ENCODE peak calls at places on chromosomes 16 and 17, in seven cellular contexts. O, M, L, Y, A, X and Q are unnamed samples.

GRCh38 chr16:4934591-4934990 is 2.4 kb downstream of the PPL start:
- DNase-seq in A (no peak), X (no peak), M (no peak), O (no peak), Y (no peak), L (no peak), Q (no peak)

GRCh38 chr16:50804290-50804907 is 62.5 kb downstream of the CYLD start:
- DNase-seq in A (no peak), M (peak; percentile 82), X (no peak), Y (no peak), O (no peak), L (no peak), Q (no peak)

GRCh38 chr17:63837962-63838585 is 4.4 kb downstream of the SMARCD2 start:
- DNase-seq in A (no peak), M (no peak), Y (no peak), O (no peak), X (no peak), L (no peak), Q (no peak)

GRCh38 chr16:87843678-87844373 is 25.5 kb downstream of the SLC7A5 start:
- DNase-seq in X (no peak), M (no peak), L (no peak), A (no peak), Y (no peak), O (no peak), Q (no peak)

GRCh38 chr17:76468634-76469010 is 1.2 kb downstream of the AANAT start:
- DNase-seq in Y (no peak), X (no peak), L (no peak), A (no peak), M (no peak), O (no peak), Q (no peak)

GRCh38 chr16:11619327-11619851 is 32.7 kb upstream of the LITAF start:
- DNase-seq in M (no peak), Y (no peak), O (peak; percentile 60), X (no peak), A (no peak), L (no peak), Q (no peak)

GRCh38 chr17:67983289-67983688 is 13.0 kb downstream of the C17orf58 start:
- DNase-seq in X (no peak), L (no peak), O (no peak), M (no peak), A (no peak), Y (no peak), Q (no peak)

GRCh38 chr16:65071371-65072311 is 50.2 kb downstream of the CDH11 start:
- DNase-seq in X (peak; percentile 34), Y (peak; percentile 56), A (peak; percentile 55), M (no peak), L (peak; percentile 64), O (no peak), Q (no peak)

GRCh38 chr16:28492511-28492910 is 637 bp upstream of the CLN3 start:
- DNase-seq in M (no peak), A (no peak), Y (no peak), L (no peak), X (no peak), O (no peak), Q (no peak)

GRCh38 chr16:89697161-89697615 is 4.3 kb downstream of the SPATA2L start:
- DNase-seq in X (no peak), M (no peak), A (peak; percentile 24), Y (no peak), O (no peak), L (no peak), Q (no peak)

GRCh38 chr16:87060026-87060986 is 256.9 kb downstream of the C16orf95 start:
- DNase-seq in L (peak; percentile 73), Y (no peak), O (peak; percentile 18), A (peak; percentile 31), X (no peak), M (no peak), Q (no peak)

GRCh38 chr17:77325826-77326581 is 185.2 kb downstream of the SEC14L1 start:
- DNase-seq in Y (no peak), X (peak; percentile 22), L (no peak), M (no peak), A (peak; percentile 20), O (peak; percentile 34), Q (no peak)

GRCh38 chr16:55754056-55754455 is 78.8 kb downstream of the CES1 start:
- DNase-seq in A (no peak), O (no peak), L (no peak), M (no peak), X (no peak), Y (no peak), Q (no peak)

GRCh38 chr16:5951486-5951885 is 853.9 kb upstream of the EEF2KMT start:
- DNase-seq in X (no peak), O (no peak), Y (no peak), L (no peak), M (no peak), A (no peak), Q (no peak)

GRCh38 chr16:86961133-86961720 is 356.0 kb downstream of the C16orf95 start:
- DNase-seq in Y (no peak), X (no peak), O (no peak), L (peak; percentile 72), M (no peak), A (no peak), Q (no peak)

GRCh38 chr17:77045441-77046041 is 95.2 kb upstream of the SEC14L1 start:
- DNase-seq in O (no peak), Y (no peak), L (peak; percentile 7), X (no peak), A (no peak), M (no peak), Q (no peak)

GRCh38 chr17:978110-979093 is 1.2 kb downstream of the NXN start:
- DNase-seq in L (peak; percentile 61), X (no peak), A (no peak), Y (peak; percentile 47), M (no peak), O (no peak), Q (no peak)

GRCh38 chr16:57998992-57999365 is 1.5 kb downstream of the ZNF319 start:
- DNase-seq in L (no peak), Y (no peak), M (no peak), X (no peak), A (no peak), O (no peak), Q (no peak)

GRCh38 chr16:58000706-58001676 is at the start of gene USB1:
- DNase-seq in A (peak; percentile 80), X (peak; percentile 70), O (peak; percentile 82), M (peak; percentile 88), L (peak; percentile 73), Y (peak; percentile 86), Q (peak; percentile 98)

GRCh38 chr16:57999366-57999970 is 1.0 kb downstream of the ZNF319 start:
- DNase-seq in L (peak; percentile 33), O (peak; percentile 23), X (no peak), Y (no peak), M (peak; percentile 29), A (no peak), Q (peak; percentile 52)

GRCh38 chr16:57998484-57998883 is 2.0 kb downstream of the ZNF319 start:
- DNase-seq in L (no peak), A (no peak), M (no peak), X (no peak), O (peak; percentile 40), Y (no peak), Q (no peak)

GRCh38 chr16:57999971-58000705 is at the start of gene ZNF319:
- DNase-seq in X (no peak), Y (no peak), L (no peak), M (no peak), A (peak; percentile 28), O (peak; percentile 31), Q (peak; percentile 38)
- TF ChIP-seq POLR2A in X (no peak), Y (no peak), L (no peak), M (peak; percentile 69), A (peak; percentile 22), O (no peak), Q (no peak)

DNA sequence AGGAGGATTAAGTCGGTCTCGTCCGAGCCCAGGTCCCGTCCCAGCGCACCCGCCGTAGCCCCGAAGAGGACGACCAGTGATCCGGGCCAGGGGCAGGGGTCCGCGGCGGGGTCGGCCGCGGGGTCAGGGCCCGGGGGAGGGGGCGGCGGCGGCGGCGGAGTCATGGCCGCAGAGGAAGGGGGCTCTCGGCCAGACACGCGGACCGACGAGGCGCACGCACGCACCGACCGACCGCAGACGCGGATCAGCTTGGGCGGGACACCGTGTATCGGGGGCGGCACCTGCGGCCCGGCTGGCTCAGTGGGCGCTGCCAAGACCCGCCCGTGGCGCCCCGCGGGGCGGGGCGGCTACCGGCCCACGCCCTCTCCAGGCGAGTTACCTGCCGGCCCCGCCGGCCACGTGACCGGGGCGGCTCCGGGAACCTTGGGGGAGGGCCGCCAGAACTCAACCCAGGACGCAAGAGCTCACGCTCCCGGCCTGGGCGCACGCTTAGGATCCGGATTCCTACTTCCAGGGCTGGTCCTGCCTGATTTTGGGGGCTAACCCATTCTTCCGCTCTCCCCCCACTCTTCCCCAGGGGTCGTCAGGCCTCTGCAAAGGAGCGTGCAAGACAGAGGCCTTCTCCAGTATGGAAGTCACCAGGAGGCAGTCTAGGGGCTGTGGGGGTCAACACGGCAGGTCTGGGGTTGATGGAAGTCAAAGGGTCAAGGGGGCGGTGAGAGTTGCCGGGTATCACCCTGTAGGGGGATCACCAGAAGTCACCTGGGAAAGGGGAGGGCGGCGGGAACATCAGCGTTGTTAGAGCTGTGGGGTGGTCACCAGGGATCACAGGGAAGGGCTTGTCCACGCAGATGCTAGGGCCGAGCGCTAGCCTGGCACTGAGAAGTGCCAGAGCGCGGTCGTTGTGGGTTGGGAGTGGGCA is at the start of gene ESRP2:
- DNase-seq in A (peak; percentile 40), O (peak; percentile 47), L (no peak), M (peak; percentile 80), X (peak; percentile 74), Y (peak; percentile 43), Q (peak; percentile 59)
- TF ChIP-seq POLR2A in A (no peak), O (peak; percentile 88), L (no peak), M (no peak), X (no peak), Y (no peak), Q (no peak)

GRCh38 chr17:79803997-79804855 is 7.3 kb upstream of the CBX8 start:
- DNase-seq in A (no peak), O (peak; percentile 55), X (no peak), L (no peak), Y (no peak), M (no peak), Q (no peak)
- TF ChIP-seq POLR2A in A (no peak), O (no peak), X (no peak), L (no peak), Y (no peak), M (no peak), Q (no peak)

DNA sequence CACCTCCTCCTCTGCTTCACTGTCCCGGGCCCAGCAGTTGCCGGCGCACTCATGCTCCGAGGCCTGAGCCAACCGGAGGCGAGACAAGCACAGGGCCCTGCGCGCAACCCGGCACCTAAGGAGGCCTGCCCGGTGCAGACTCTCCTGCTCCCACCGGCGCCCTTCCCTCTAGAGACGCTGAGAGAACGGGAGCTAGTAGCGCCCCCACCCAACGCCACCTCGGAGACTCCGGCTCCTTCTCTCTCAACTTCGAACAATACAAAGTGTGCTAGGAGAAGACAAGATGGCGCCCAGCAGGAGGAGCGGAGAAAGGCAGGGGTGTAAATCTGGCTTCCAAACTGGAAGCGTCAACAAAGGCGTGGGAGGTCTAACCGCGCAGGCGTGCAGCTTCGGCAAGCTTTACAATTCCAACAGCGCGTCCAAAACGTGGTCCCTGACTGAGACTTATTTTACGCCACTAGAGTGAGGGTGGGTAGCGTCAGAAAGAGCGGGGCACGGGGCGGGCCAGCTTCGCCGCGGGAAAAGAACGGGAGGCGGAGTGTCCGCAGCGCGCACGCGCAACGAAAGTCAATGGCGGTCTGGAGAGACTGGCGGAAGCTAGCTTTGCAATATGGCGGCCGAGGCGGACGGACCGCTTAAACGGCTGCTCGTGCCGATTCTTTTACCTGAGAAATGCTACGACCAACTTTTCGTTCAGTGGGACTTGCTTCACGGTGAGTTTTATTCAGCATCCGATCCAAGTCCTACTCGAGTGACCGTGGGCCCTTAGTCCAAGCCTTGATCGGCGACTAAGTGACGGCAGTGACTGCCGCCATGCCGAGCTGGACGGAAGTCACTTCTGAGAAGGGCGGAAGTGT is at the start of gene MPDU1:
- DNase-seq in X (peak; percentile 96), O (peak; percentile 89), Y (peak; percentile 98), M (peak; percentile 81), A (peak; percentile 98), L (peak; percentile 96), Q (peak; percentile 82)
- TF ChIP-seq POLR2A in X (no peak), O (peak; percentile 33), Y (peak; percentile 73), M (peak; percentile 79), A (peak; percentile 35), L (peak; percentile 98), Q (peak; percentile 96)